ENCODE peak calls at places on chromosome 19, in ten cellular contexts. One of them, this sample, is unnamed.

GRCh38 chr19:38211779-38212178 is 12.2 kb downstream of the DPF1 start:
- DNase-seq in cardiac fibroblast: no peak
- DNase-seq in IMR-90: no peak
- DNase-seq in foreskin fibroblast: no peak
- DNase-seq in left ventricle myocardium inferior: no peak
- DNase-seq in uterus: no peak
- DNase-seq in heart left ventricle: no peak
- DNase-seq in thoracic aorta: no peak
- DNase-seq in epithelial cell of proximal tubule: no peak
- DNase-seq in left lung: no peak
- DNase-seq in this sample: no peak

GRCh38 chr19:6767081-6767356 is 216 bp downstream of the SH2D3A start:
- DNase-seq in cardiac fibroblast: no peak
- DNase-seq in IMR-90: no peak
- DNase-seq in foreskin fibroblast: no peak
- DNase-seq in left ventricle myocardium inferior: no peak
- DNase-seq in uterus: no peak
- DNase-seq in heart left ventricle: no peak
- DNase-seq in thoracic aorta: no peak
- DNase-seq in epithelial cell of proximal tubule: no peak
- DNase-seq in left lung: no peak
- DNase-seq in this sample: no peak

GRCh38 chr19:11528551-11529341 is at the start of gene ECSIT:
- DNase-seq in cardiac fibroblast: peak; percentile 99
- DNase-seq in IMR-90: peak; percentile 98
- DNase-seq in foreskin fibroblast: peak; percentile 99
- DNase-seq in left ventricle myocardium inferior: peak; percentile 98
- DNase-seq in uterus: peak; percentile 99
- DNase-seq in heart left ventricle: peak; percentile 97
- DNase-seq in thoracic aorta: peak; percentile 98
- DNase-seq in epithelial cell of proximal tubule: peak; percentile 92
- DNase-seq in left lung: peak; percentile 95
- DNase-seq in this sample: peak; percentile 90

GRCh38 chr19:35013047-35013819 is 13.1 kb downstream of the GRAMD1A start:
- DNase-seq in cardiac fibroblast: peak; percentile 82
- DNase-seq in IMR-90: peak; percentile 57
- DNase-seq in foreskin fibroblast: no peak
- DNase-seq in left ventricle myocardium inferior: peak; percentile 76
- DNase-seq in uterus: peak; percentile 80
- DNase-seq in heart left ventricle: peak; percentile 80
- DNase-seq in thoracic aorta: peak; percentile 46
- DNase-seq in epithelial cell of proximal tubule: no peak
- DNase-seq in left lung: peak; percentile 93
- DNase-seq in this sample: no peak

GRCh38 chr19:30070970-30071632 is 129.1 kb downstream of the URI1 start:
- DNase-seq in cardiac fibroblast: no peak
- DNase-seq in IMR-90: no peak
- DNase-seq in foreskin fibroblast: no peak
- DNase-seq in left ventricle myocardium inferior: peak; percentile 55
- DNase-seq in uterus: no peak
- DNase-seq in heart left ventricle: peak; percentile 46
- DNase-seq in thoracic aorta: no peak
- DNase-seq in epithelial cell of proximal tubule: no peak
- DNase-seq in left lung: no peak
- DNase-seq in this sample: no peak

GRCh38 chr19:44649578-44650145 is 6.0 kb downstream of the PVR start:
- DNase-seq in cardiac fibroblast: no peak
- DNase-seq in IMR-90: no peak
- DNase-seq in foreskin fibroblast: no peak
- DNase-seq in left ventricle myocardium inferior: no peak
- DNase-seq in uterus: no peak
- DNase-seq in heart left ventricle: no peak
- DNase-seq in thoracic aorta: no peak
- DNase-seq in epithelial cell of proximal tubule: no peak
- DNase-seq in left lung: no peak
- DNase-seq in this sample: no peak

GRCh38 chr19:741506-742131 is 9.3 kb upstream of the MISP start:
- DNase-seq in cardiac fibroblast: peak; percentile 33
- DNase-seq in IMR-90: no peak
- DNase-seq in foreskin fibroblast: no peak
- DNase-seq in left ventricle myocardium inferior: no peak
- DNase-seq in uterus: no peak
- DNase-seq in heart left ventricle: no peak
- DNase-seq in thoracic aorta: no peak
- DNase-seq in epithelial cell of proximal tubule: no peak
- DNase-seq in left lung: no peak
- DNase-seq in this sample: no peak

GRCh38 chr19:55032170-55032569 is 5.9 kb downstream of the GP6 start:
- DNase-seq in cardiac fibroblast: no peak
- DNase-seq in IMR-90: no peak
- DNase-seq in foreskin fibroblast: no peak
- DNase-seq in left ventricle myocardium inferior: no peak
- DNase-seq in uterus: no peak
- DNase-seq in heart left ventricle: no peak
- DNase-seq in thoracic aorta: no peak
- DNase-seq in epithelial cell of proximal tubule: no peak
- DNase-seq in left lung: no peak
- DNase-seq in this sample: no peak

GRCh38 chr19:588093-588742 is 1.5 kb upstream of the HCN2 start:
- DNase-seq in cardiac fibroblast: peak; percentile 84
- DNase-seq in IMR-90: peak; percentile 72
- DNase-seq in foreskin fibroblast: peak; percentile 82
- DNase-seq in left ventricle myocardium inferior: peak; percentile 79
- DNase-seq in uterus: no peak
- DNase-seq in heart left ventricle: peak; percentile 77
- DNase-seq in thoracic aorta: no peak
- DNase-seq in epithelial cell of proximal tubule: no peak
- DNase-seq in left lung: peak; percentile 80
- DNase-seq in this sample: no peak

GRCh38 chr19:54469496-54469934 is 3.6 kb downstream of the CDC42EP5 start:
- DNase-seq in cardiac fibroblast: no peak
- DNase-seq in IMR-90: no peak
- DNase-seq in foreskin fibroblast: no peak
- DNase-seq in left ventricle myocardium inferior: peak; percentile 67
- DNase-seq in uterus: no peak
- DNase-seq in heart left ventricle: peak; percentile 79
- DNase-seq in thoracic aorta: no peak
- DNase-seq in epithelial cell of proximal tubule: no peak
- DNase-seq in left lung: no peak
- DNase-seq in this sample: no peak

GRCh38 chr19:6767357-6768235 is at the start of gene SH2D3A:
- DNase-seq in cardiac fibroblast: peak; percentile 49
- DNase-seq in IMR-90: peak; percentile 15
- DNase-seq in foreskin fibroblast: peak; percentile 5
- DNase-seq in left ventricle myocardium inferior: peak; percentile 51
- DNase-seq in uterus: peak; percentile 40
- DNase-seq in heart left ventricle: peak; percentile 70
- DNase-seq in thoracic aorta: no peak
- DNase-seq in epithelial cell of proximal tubule: no peak
- DNase-seq in left lung: peak; percentile 96
- DNase-seq in this sample: no peak

GRCh38 chr19:4065430-4066175 is 1.1 kb downstream of the ZBTB7A start:
- DNase-seq in cardiac fibroblast: peak; percentile 99
- DNase-seq in IMR-90: peak; percentile 98
- DNase-seq in foreskin fibroblast: peak; percentile 98
- DNase-seq in left ventricle myocardium inferior: peak; percentile 97
- DNase-seq in uterus: peak; percentile 97
- DNase-seq in heart left ventricle: peak; percentile 98
- DNase-seq in thoracic aorta: peak; percentile 77
- DNase-seq in epithelial cell of proximal tubule: peak; percentile 46
- DNase-seq in left lung: peak; percentile 97
- DNase-seq in this sample: peak; percentile 73

GRCh38 chr19:6088677-6089063 is 21.6 kb downstream of the RFX2 start:
- DNase-seq in cardiac fibroblast: no peak
- DNase-seq in IMR-90: peak; percentile 49
- DNase-seq in foreskin fibroblast: no peak
- DNase-seq in left ventricle myocardium inferior: no peak
- DNase-seq in uterus: no peak
- DNase-seq in heart left ventricle: no peak
- DNase-seq in thoracic aorta: no peak
- DNase-seq in epithelial cell of proximal tubule: no peak
- DNase-seq in left lung: no peak
- DNase-seq in this sample: no peak

GRCh38 chr19:46988614-46989230 is 30.9 kb upstream of the NPAS1 start:
- DNase-seq in cardiac fibroblast: no peak
- DNase-seq in IMR-90: no peak
- DNase-seq in foreskin fibroblast: no peak
- DNase-seq in left ventricle myocardium inferior: no peak
- DNase-seq in uterus: no peak
- DNase-seq in heart left ventricle: no peak
- DNase-seq in thoracic aorta: no peak
- DNase-seq in epithelial cell of proximal tubule: no peak
- DNase-seq in left lung: no peak
- DNase-seq in this sample: no peak

GRCh38 chr19:49301165-49301865 is 23.7 kb downstream of the SLC6A16 start:
- DNase-seq in cardiac fibroblast: peak; percentile 68
- DNase-seq in IMR-90: peak; percentile 43
- DNase-seq in foreskin fibroblast: peak; percentile 18
- DNase-seq in left ventricle myocardium inferior: peak; percentile 73
- DNase-seq in uterus: peak; percentile 27
- DNase-seq in heart left ventricle: peak; percentile 74
- DNase-seq in thoracic aorta: peak; percentile 18
- DNase-seq in epithelial cell of proximal tubule: no peak
- DNase-seq in left lung: peak; percentile 97
- DNase-seq in this sample: no peak
- H3K4me3 ChIP-seq in cardiac fibroblast: no peak overlapping the region
- H3K4me3 ChIP-seq in IMR-90: peak overlapping the region; percentile 16
- H3K4me3 ChIP-seq in foreskin fibroblast: no peak overlapping the region
- H3K4me3 ChIP-seq in left ventricle myocardium inferior: peak overlapping the region; percentile 38
- H3K4me3 ChIP-seq in uterus: no peak overlapping the region
- H3K4me3 ChIP-seq in heart left ventricle: peak overlapping the region; percentile 15
- H3K4me3 ChIP-seq in thoracic aorta: peak overlapping the region; percentile 45
- H3K4me3 ChIP-seq in epithelial cell of proximal tubule: peak overlapping the region; percentile 30
- H3K4me3 ChIP-seq in left lung: no peak overlapping the region
- H3K4me3 ChIP-seq in this sample: no peak overlapping the region

GRCh38 chr19:19064098-19064722 is 416 bp downstream of the SLC25A42 start:
- DNase-seq in cardiac fibroblast: no peak
- DNase-seq in IMR-90: no peak
- DNase-seq in foreskin fibroblast: no peak
- DNase-seq in left ventricle myocardium inferior: no peak
- DNase-seq in uterus: no peak
- DNase-seq in heart left ventricle: no peak
- DNase-seq in thoracic aorta: no peak
- DNase-seq in epithelial cell of proximal tubule: no peak
- DNase-seq in left lung: no peak
- DNase-seq in this sample: no peak
- TF ChIP-seq CTCF in cardiac fibroblast: peak; percentile 8
- TF ChIP-seq CTCF in IMR-90: peak; percentile 35
- TF ChIP-seq CTCF in foreskin fibroblast: peak; percentile 19
- TF ChIP-seq CTCF in left ventricle myocardium inferior: no peak
- TF ChIP-seq CTCF in uterus: no peak
- TF ChIP-seq CTCF in heart left ventricle: no peak
- TF ChIP-seq CTCF in thoracic aorta: peak; percentile 27
- TF ChIP-seq CTCF in epithelial cell of proximal tubule: peak; percentile 35
- TF ChIP-seq CTCF in left lung: no peak
- TF ChIP-seq CTCF in this sample: peak; percentile 43

DNA sequence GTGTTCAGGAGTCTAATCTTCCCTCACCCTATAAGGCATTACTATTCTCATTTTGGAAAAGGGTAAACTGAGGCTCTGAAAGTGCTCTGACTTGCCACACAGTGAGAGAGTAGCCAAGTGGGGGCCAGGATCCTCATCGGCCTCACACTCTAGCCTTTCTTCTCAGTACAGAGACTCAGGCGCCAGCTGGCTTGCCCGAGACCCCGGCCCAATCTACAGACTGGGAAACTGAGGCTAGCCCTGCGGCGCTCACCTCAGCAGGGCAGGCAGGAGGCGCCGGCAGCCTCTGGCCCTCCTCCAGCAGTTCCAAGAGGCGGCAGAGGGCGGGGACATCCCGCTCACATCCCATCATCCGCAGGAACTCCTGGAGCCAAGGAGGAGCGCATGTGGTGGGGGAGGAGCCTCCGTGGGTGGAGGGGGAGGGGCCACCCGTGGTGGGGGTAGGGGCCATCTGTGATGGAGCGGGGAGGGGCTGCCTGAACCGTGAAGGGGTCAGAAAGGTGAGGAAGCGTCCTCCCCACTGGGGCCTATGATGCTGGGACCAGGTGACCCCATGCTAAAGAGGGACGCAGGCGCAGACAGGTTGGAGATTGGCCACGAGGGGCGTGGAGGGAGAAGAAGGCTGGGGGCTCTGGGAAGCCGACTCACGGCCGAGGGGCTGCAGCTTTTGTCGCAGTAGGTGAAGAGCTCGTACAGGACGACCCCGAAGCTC is 8.7 kb upstream of the INSL3 start:
- DNase-seq in cardiac fibroblast: peak; percentile 33
- DNase-seq in IMR-90: peak; percentile 8
- DNase-seq in foreskin fibroblast: peak; percentile 43
- DNase-seq in left ventricle myocardium inferior: no peak
- DNase-seq in uterus: no peak
- DNase-seq in heart left ventricle: no peak
- DNase-seq in thoracic aorta: no peak
- DNase-seq in epithelial cell of proximal tubule: no peak
- DNase-seq in left lung: no peak
- DNase-seq in this sample: no peak
- H3K4me3 ChIP-seq in cardiac fibroblast: no peak overlapping the region
- H3K4me3 ChIP-seq in IMR-90: no peak overlapping the region
- H3K4me3 ChIP-seq in foreskin fibroblast: peak overlapping the region; percentile 33
- H3K4me3 ChIP-seq in left ventricle myocardium inferior: peak overlapping the region; percentile 34
- H3K4me3 ChIP-seq in uterus: no peak overlapping the region
- H3K4me3 ChIP-seq in heart left ventricle: no peak overlapping the region
- H3K4me3 ChIP-seq in thoracic aorta: no peak overlapping the region
- H3K4me3 ChIP-seq in epithelial cell of proximal tubule: peak overlapping the region; percentile 71
- H3K4me3 ChIP-seq in left lung: no peak overlapping the region
- H3K4me3 ChIP-seq in this sample: peak overlapping the region; percentile 44

GRCh38 chr19:10255358-10255757 is 3.3 kb downstream of the MRPL4 start:
- DNase-seq in cardiac fibroblast: no peak
- DNase-seq in IMR-90: no peak
- DNase-seq in foreskin fibroblast: no peak
- DNase-seq in left ventricle myocardium inferior: no peak
- DNase-seq in uterus: no peak
- DNase-seq in heart left ventricle: no peak
- DNase-seq in thoracic aorta: no peak
- DNase-seq in epithelial cell of proximal tubule: no peak
- DNase-seq in left lung: no peak
- DNase-seq in this sample: no peak
- TF ChIP-seq CTCF in cardiac fibroblast: no peak
- TF ChIP-seq CTCF in IMR-90: no peak
- TF ChIP-seq CTCF in foreskin fibroblast: no peak
- TF ChIP-seq CTCF in left ventricle myocardium inferior: no peak
- TF ChIP-seq CTCF in uterus: no peak
- TF ChIP-seq CTCF in heart left ventricle: no peak
- TF ChIP-seq CTCF in thoracic aorta: no peak
- TF ChIP-seq CTCF in epithelial cell of proximal tubule: no peak
- TF ChIP-seq CTCF in left lung: no peak
- TF ChIP-seq CTCF in this sample: no peak